ENCODE peak calls at places on chromosomes 3 and 15, in seven cellular contexts. X is cardiac muscle cell; L is AG10803; F is IMR-90; J is AG04450; W is body of pancreas; P is CD8-positive, alpha-beta T cell. M is an unnamed sample.

GRCh38 chr3:149879872-149880271 is 66.9 kb downstream of the RNF13 start:
- DNase-seq in X (peak; percentile 78), L (peak; percentile 66), F (peak; percentile 68), J (peak; percentile 16), W (peak; percentile 16), P (no peak), M (peak; percentile 72)

GRCh38 chr15:98751767-98752166 is 103.4 kb downstream of the IGF1R start:
- DNase-seq in X (no peak), L (no peak), F (no peak), J (no peak), W (no peak), P (no peak), M (no peak)

GRCh38 chr3:178195824-178196223 is 340.4 kb upstream of the KCNMB2 start:
- DNase-seq in X (no peak), L (peak; percentile 68), F (peak; percentile 62), J (no peak), W (no peak), P (no peak), M (peak; percentile 52)

GRCh38 chr15:45048784-45049631 is 26.0 kb downstream of the SORD start:
- DNase-seq in X (no peak), L (no peak), F (peak; percentile 40), J (no peak), W (no peak), P (no peak), M (no peak)

GRCh38 chr3:156811092-156811862 is 14.9 kb upstream of the LEKR1 start:
- DNase-seq in X (peak; percentile 35), L (peak; percentile 82), F (peak; percentile 80), J (no peak), W (no peak), P (no peak), M (peak; percentile 64)

GRCh38 chr3:189685854-189686253 is 54.7 kb downstream of the TP63 start:
- DNase-seq in X (no peak), L (peak; percentile 72), F (peak; percentile 93), J (peak; percentile 63), W (no peak), P (no peak), M (peak; percentile 84)

GRCh38 chr3:42187936-42188335 is 78.0 kb downstream of the CCK start:
- DNase-seq in X (no peak), L (no peak), F (no peak), J (no peak), W (no peak), P (no peak), M (no peak)

GRCh38 chr3:89606151-89606550 is 498.7 kb downstream of the EPHA3 start:
- DNase-seq in X (no peak), L (no peak), F (peak; percentile 9), J (no peak), W (no peak), P (no peak), M (no peak)

GRCh38 chr3:115245437-115245836 is 98.3 kb upstream of the ZBTB20 start:
- DNase-seq in X (no peak), L (peak; percentile 86), F (peak; percentile 97), J (peak; percentile 76), W (no peak), P (no peak), M (peak; percentile 92)

GRCh38 chr3:11658180-11658579 is 14.5 kb upstream of the VGLL4 start:
- DNase-seq in X (no peak), L (no peak), F (no peak), J (no peak), W (no peak), P (no peak), M (no peak)

GRCh38 chr15:47715856-47716445 is 1.4 kb upstream of the SEMA6D start:
- DNase-seq in X (no peak), L (peak; percentile 10), F (peak; percentile 47), J (no peak), W (peak; percentile 37), P (no peak), M (peak; percentile 47)

GRCh38 chr15:47719730-47720129 is 2.4 kb downstream of the SEMA6D start:
- DNase-seq in X (no peak), L (no peak), F (no peak), J (no peak), W (no peak), P (no peak), M (no peak)

GRCh38 chr15:47717036-47717611 is at the start of gene SEMA6D:
- DNase-seq in X (peak; percentile 95), L (peak; percentile 70), F (peak; percentile 85), J (peak; percentile 54), W (peak; percentile 77), P (no peak), M (peak; percentile 83)

GRCh38 chr15:47720555-47720954 is 3.2 kb downstream of the SEMA6D start:
- DNase-seq in X (no peak), L (peak; percentile 18), F (peak; percentile 20), J (no peak), W (no peak), P (no peak), M (no peak)

GRCh38 chr15:47718474-47719440 is 1.5 kb downstream of the SEMA6D start:
- DNase-seq in X (peak; percentile 48), L (no peak), F (peak; percentile 54), J (no peak), W (peak; percentile 17), P (no peak), M (peak; percentile 35)
- H3K4me3 ChIP-seq in X (peak overlapping the region; percentile 83), L (peak overlapping the region; percentile 70), F (peak overlapping the region; percentile 95), J (peak overlapping the region; percentile 74), W (peak overlapping the region; percentile 82), P (no peak overlapping the region), M (peak overlapping the region; percentile 73)

GRCh38 chr15:38564557-38565286 is at the start of gene RASGRP1:
- DNase-seq in X (peak; percentile 83), L (peak; percentile 45), F (peak; percentile 56), J (no peak), W (peak; percentile 77), P (peak; percentile 81), M (peak; percentile 41)

GRCh38 chr15:38559908-38560307 is 4.7 kb downstream of the RASGRP1 start:
- DNase-seq in X (peak; percentile 14), L (no peak), F (no peak), J (no peak), W (no peak), P (no peak), M (no peak)

GRCh38 chr15:38563723-38564519 is 693 bp downstream of the RASGRP1 start:
- DNase-seq in X (peak; percentile 77), L (peak; percentile 40), F (peak; percentile 35), J (no peak), W (peak; percentile 72), P (peak; percentile 86), M (peak; percentile 40)

GRCh38 chr15:38560456-38560926 is 4.1 kb downstream of the RASGRP1 start:
- DNase-seq in X (no peak), L (no peak), F (no peak), J (no peak), W (no peak), P (no peak), M (no peak)

DNA sequence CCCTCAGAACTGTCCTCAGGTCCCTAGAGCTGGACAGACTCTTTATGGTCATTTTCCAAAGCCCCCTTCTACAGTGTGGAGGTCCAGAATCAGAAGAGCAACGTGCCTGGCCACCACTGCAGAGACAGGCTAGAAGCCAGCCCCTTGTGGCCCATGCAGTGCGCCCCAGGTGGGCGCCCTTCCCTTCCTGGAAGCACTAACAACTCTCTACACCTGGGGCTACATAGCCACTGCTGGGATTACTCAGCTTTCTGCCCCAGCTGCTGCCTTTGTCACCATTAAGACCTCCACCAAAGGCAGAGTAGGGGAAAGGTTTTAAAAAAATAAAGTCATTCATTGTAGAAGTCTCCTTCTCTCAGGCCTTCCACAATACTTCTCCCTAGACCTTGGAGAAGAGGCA is 2.3 kb downstream of the RASGRP1 start:
- DNase-seq in X (no peak), L (no peak), F (no peak), J (no peak), W (no peak), P (no peak), M (no peak)
- H3K4me3 ChIP-seq in X (no peak overlapping the region), L (no peak overlapping the region), F (no peak overlapping the region), J (no peak overlapping the region), W (no peak overlapping the region), P (peak overlapping the region; percentile 96), M (no peak overlapping the region)

GRCh38 chr3:65939841-65940246 is 98.9 kb downstream of the MAGI1 start:
- DNase-seq in X (no peak), L (peak; percentile 56), F (no peak), J (no peak), W (no peak), P (no peak), M (no peak)
- H3K4me3 ChIP-seq in X (no peak overlapping the region), L (no peak overlapping the region), F (no peak overlapping the region), J (no peak overlapping the region), W (no peak overlapping the region), P (no peak overlapping the region), M (no peak overlapping the region)

DNA sequence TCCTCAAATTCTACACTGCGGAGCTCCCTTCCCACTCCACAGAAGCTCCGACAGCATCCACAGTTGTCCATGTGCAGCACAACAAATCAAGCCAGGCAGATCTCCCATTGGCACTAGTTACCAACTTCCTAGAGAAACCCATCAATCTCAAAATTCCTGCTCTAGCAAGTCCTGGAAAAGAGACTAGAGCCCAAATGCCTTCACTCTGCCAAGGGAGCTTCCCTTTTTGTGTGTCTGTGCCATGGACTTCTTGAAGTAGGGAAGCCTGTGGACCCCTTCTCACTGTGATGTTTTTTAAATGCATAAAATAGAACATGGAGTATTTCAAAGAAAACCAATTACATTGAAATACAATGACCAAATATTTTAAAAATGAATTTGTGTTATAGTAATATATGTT is 59.1 kb downstream of the TGFBR2 start:
- DNase-seq in X (no peak), L (no peak), F (no peak), J (no peak), W (no peak), P (no peak), M (no peak)
- H3K4me3 ChIP-seq in X (no peak overlapping the region), L (no peak overlapping the region), F (no peak overlapping the region), J (no peak overlapping the region), W (no peak overlapping the region), P (peak overlapping the region; percentile 9), M (no peak overlapping the region)

GRCh38 chr3:194396561-194396896 is 2.5 kb downstream of the GP5 start:
- DNase-seq in X (no peak), L (no peak), F (no peak), J (no peak), W (no peak), P (no peak), M (no peak)
- H3K4me3 ChIP-seq in X (no peak overlapping the region), L (no peak overlapping the region), F (no peak overlapping the region), J (no peak overlapping the region), W (no peak overlapping the region), P (peak overlapping the region; percentile 60), M (no peak overlapping the region)

M was measured in astrocyte of the spinal cord.